ENCODE peak calls at places on chromosomes 13 and 19, in four cellular contexts. One of them, this sample, is unnamed.

GRCh38 chr13:106230450-106230849 is 305.0 kb downstream of the EFNB2 start:
- DNase-seq in GM12865: no peak
- DNase-seq in lower leg skin: no peak
- DNase-seq in endodermal cell: no peak
- DNase-seq in this sample: peak

GRCh38 chr19:14561832-14562351 is 10.0 kb downstream of the NDUFB7 start:
- DNase-seq in GM12865: peak
- DNase-seq in lower leg skin: no peak
- DNase-seq in endodermal cell: peak
- DNase-seq in this sample: no peak

GRCh38 chr13:70703755-70704154 is 595.5 kb upstream of the KLHL1 start:
- DNase-seq in GM12865: no peak
- DNase-seq in lower leg skin: no peak
- DNase-seq in endodermal cell: no peak
- DNase-seq in this sample: no peak

GRCh38 chr13:111913790-111914189 is 153.2 kb upstream of the SOX1 start:
- DNase-seq in GM12865: no peak
- DNase-seq in lower leg skin: peak
- DNase-seq in endodermal cell: peak
- DNase-seq in this sample: no peak

GRCh38 chr19:29003641-29004409 is 209.1 kb downstream of the UQCRFS1 start:
- DNase-seq in GM12865: no peak
- DNase-seq in lower leg skin: no peak
- DNase-seq in endodermal cell: no peak
- DNase-seq in this sample: no peak

GRCh38 chr19:41194157-41194552 is 1.1 kb downstream of the CYP2S1 start:
- DNase-seq in GM12865: no peak
- DNase-seq in lower leg skin: no peak
- DNase-seq in endodermal cell: no peak
- DNase-seq in this sample: no peak

GRCh38 chr19:17847538-17848366 is at the start of gene JAK3:
- DNase-seq in GM12865: peak
- DNase-seq in lower leg skin: no peak
- DNase-seq in endodermal cell: peak
- DNase-seq in this sample: peak

GRCh38 chr13:82636119-82636518 is 1246.2 kb downstream of the SLITRK1 start:
- DNase-seq in GM12865: no peak
- DNase-seq in lower leg skin: no peak
- DNase-seq in endodermal cell: no peak
- DNase-seq in this sample: no peak

GRCh38 chr13:24040835-24041234 is 119.7 kb upstream of the SPATA13 start:
- DNase-seq in GM12865: no peak
- DNase-seq in lower leg skin: no peak
- DNase-seq in endodermal cell: no peak
- DNase-seq in this sample: no peak

GRCh38 chr19:2167896-2168618 is 4.3 kb downstream of the DOT1L start:
- DNase-seq in GM12865: peak
- DNase-seq in lower leg skin: peak
- DNase-seq in endodermal cell: no peak
- DNase-seq in this sample: peak

GRCh38 chr19:1239796-1240737 is 1.5 kb upstream of the ATP5F1D start:
- DNase-seq in GM12865: peak
- DNase-seq in lower leg skin: peak
- DNase-seq in endodermal cell: peak
- DNase-seq in this sample: peak

GRCh38 chr19:31338069-31338767 is 11.0 kb downstream of the TSHZ3 start:
- DNase-seq in GM12865: no peak
- DNase-seq in lower leg skin: no peak
- DNase-seq in endodermal cell: peak
- DNase-seq in this sample: peak

GRCh38 chr19:52007436-52007804 is 591 bp downstream of the ZNF615 start:
- DNase-seq in GM12865: no peak
- DNase-seq in lower leg skin: no peak
- DNase-seq in endodermal cell: peak
- DNase-seq in this sample: no peak

GRCh38 chr13:104043184-104043583 is 977.0 kb upstream of the SLC10A2 start:
- DNase-seq in GM12865: no peak
- DNase-seq in lower leg skin: no peak
- DNase-seq in endodermal cell: no peak
- DNase-seq in this sample: peak

GRCh38 chr13:112623051-112623711 is 35.2 kb upstream of the TUBGCP3 start:
- DNase-seq in GM12865: no peak
- DNase-seq in lower leg skin: peak
- DNase-seq in endodermal cell: no peak
- DNase-seq in this sample: no peak

GRCh38 chr19:46206176-46206575 is 23.4 kb upstream of the IGFL1 start:
- DNase-seq in GM12865: no peak
- DNase-seq in lower leg skin: no peak
- DNase-seq in endodermal cell: no peak
- DNase-seq in this sample: no peak

GRCh38 chr13:37270206-37271001 is 164.9 kb upstream of the CSNK1A1L start:
- DNase-seq in GM12865: no peak
- DNase-seq in lower leg skin: no peak
- DNase-seq in endodermal cell: no peak
- DNase-seq in this sample: no peak

GRCh38 chr13:25165664-25166063 is 6.4 kb downstream of the AMER2 start:
- DNase-seq in GM12865: no peak
- DNase-seq in lower leg skin: no peak
- DNase-seq in endodermal cell: no peak
- DNase-seq in this sample: no peak

GRCh38 chr13:85419611-85420010 is 379.6 kb downstream of the SLITRK6 start:
- DNase-seq in GM12865: no peak
- DNase-seq in lower leg skin: no peak
- DNase-seq in endodermal cell: no peak
- DNase-seq in this sample: no peak

GRCh38 chr13:91576590-91576989 is 178.2 kb downstream of the GPC5 start:
- DNase-seq in GM12865: peak
- DNase-seq in lower leg skin: no peak
- DNase-seq in endodermal cell: peak
- DNase-seq in this sample: no peak

GRCh38 chr19:1291761-1292418 is 6.2 kb downstream of the EFNA2 start:
- DNase-seq in GM12865: peak
- DNase-seq in lower leg skin: no peak
- DNase-seq in endodermal cell: no peak
- DNase-seq in this sample: no peak

GRCh38 chr19:52237771-52238400 is 31.5 kb upstream of the ZNF766 start:
- DNase-seq in GM12865: peak
- DNase-seq in lower leg skin: no peak
- DNase-seq in endodermal cell: peak
- DNase-seq in this sample: peak

GRCh38 chr13:83215627-83216026 is 666.6 kb downstream of the SLITRK1 start:
- DNase-seq in GM12865: no peak
- DNase-seq in lower leg skin: no peak
- DNase-seq in endodermal cell: no peak
- DNase-seq in this sample: peak

GRCh38 chr19:2549701-2550191 is 73.8 kb downstream of the GADD45B start:
- DNase-seq in GM12865: no peak
- DNase-seq in lower leg skin: peak
- DNase-seq in endodermal cell: no peak
- DNase-seq in this sample: peak

GRCh38 chr19:57034544-57034943 is 85.2 kb upstream of the USP29 start:
- DNase-seq in GM12865: no peak
- DNase-seq in lower leg skin: no peak
- DNase-seq in endodermal cell: no peak
- DNase-seq in this sample: no peak

GRCh38 chr19:6047741-6048231 is 62.5 kb downstream of the RFX2 start:
- DNase-seq in GM12865: peak
- DNase-seq in lower leg skin: peak
- DNase-seq in endodermal cell: peak
- DNase-seq in this sample: peak

GRCh38 chr19:30131722-30132291 is 189.8 kb downstream of the URI1 start:
- DNase-seq in GM12865: no peak
- DNase-seq in lower leg skin: no peak
- DNase-seq in endodermal cell: no peak
- DNase-seq in this sample: no peak

GRCh38 chr19:6876790-6877189 is 10.6 kb upstream of the ADGRE1 start:
- DNase-seq in GM12865: no peak
- DNase-seq in lower leg skin: no peak
- DNase-seq in endodermal cell: no peak
- DNase-seq in this sample: no peak

GRCh38 chr13:90947976-90948375 is 399.5 kb upstream of the MIR17HG start:
- DNase-seq in GM12865: no peak
- DNase-seq in lower leg skin: no peak
- DNase-seq in endodermal cell: no peak
- DNase-seq in this sample: no peak

GRCh38 chr13:88051746-88052482 is 380.7 kb downstream of the SLITRK5 start:
- DNase-seq in GM12865: no peak
- DNase-seq in lower leg skin: no peak
- DNase-seq in endodermal cell: peak
- DNase-seq in this sample: no peak

GRCh38 chr19:48683349-48683748 is 10.5 kb upstream of the NTN5 start:
- DNase-seq in GM12865: no peak
- DNase-seq in lower leg skin: no peak
- DNase-seq in endodermal cell: no peak
- DNase-seq in this sample: peak

GRCh38 chr19:48194041-48194871 is 23.8 kb downstream of the ZSWIM9 start:
- DNase-seq in GM12865: peak
- DNase-seq in lower leg skin: peak
- DNase-seq in endodermal cell: peak
- DNase-seq in this sample: no peak

GRCh38 chr13:88958821-88959220 is 1287.7 kb downstream of the SLITRK5 start:
- DNase-seq in GM12865: no peak
- DNase-seq in lower leg skin: no peak
- DNase-seq in endodermal cell: no peak
- DNase-seq in this sample: peak

GRCh38 chr19:30449673-30450072 is 77.5 kb downstream of the ZNF536 start:
- DNase-seq in GM12865: no peak
- DNase-seq in lower leg skin: no peak
- DNase-seq in endodermal cell: no peak
- DNase-seq in this sample: no peak

GRCh38 chr19:39299404-39299803 is 3.2 kb downstream of the IFNL1 start:
- DNase-seq in GM12865: no peak
- DNase-seq in lower leg skin: no peak
- DNase-seq in endodermal cell: no peak
- DNase-seq in this sample: no peak

GRCh38 chr13:67299731-67300130 is 69.6 kb upstream of the PCDH9 start:
- DNase-seq in GM12865: no peak
- DNase-seq in lower leg skin: no peak
- DNase-seq in endodermal cell: no peak
- DNase-seq in this sample: peak

GRCh38 chr13:30466358-30466714 is 600 bp upstream of the HMGB1 start:
- DNase-seq in GM12865: peak
- DNase-seq in lower leg skin: no peak
- DNase-seq in endodermal cell: no peak
- DNase-seq in this sample: peak

GRCh38 chr13:30463820-30464495 is 1.8 kb downstream of the HMGB1 start:
- DNase-seq in GM12865: peak
- DNase-seq in lower leg skin: no peak
- DNase-seq in endodermal cell: peak
- DNase-seq in this sample: peak

GRCh38 chr13:30464496-30465351 is 1.0 kb downstream of the HMGB1 start:
- DNase-seq in GM12865: peak
- DNase-seq in lower leg skin: peak
- DNase-seq in endodermal cell: peak
- DNase-seq in this sample: peak

GRCh38 chr13:30465541-30466357 is at the start of gene HMGB1:
- DNase-seq in GM12865: peak
- DNase-seq in lower leg skin: peak
- DNase-seq in endodermal cell: peak
- DNase-seq in this sample: peak

GRCh38 chr13:30466841-30467252 is 1.1 kb upstream of the HMGB1 start:
- DNase-seq in GM12865: peak
- DNase-seq in lower leg skin: no peak
- DNase-seq in endodermal cell: no peak
- DNase-seq in this sample: peak
- H3K4me3 ChIP-seq in GM12865: peak
- H3K4me3 ChIP-seq in lower leg skin: no peak
- H3K4me3 ChIP-seq in endodermal cell: peak
- H3K4me3 ChIP-seq in this sample: no peak

GRCh38 chr19:4909172-4909896 is at the start of gene UHRF1:
- DNase-seq in GM12865: peak
- DNase-seq in lower leg skin: no peak
- DNase-seq in endodermal cell: peak
- DNase-seq in this sample: peak
- TF ChIP-seq CTCF in GM12865: no peak
- TF ChIP-seq CTCF in lower leg skin: no peak
- TF ChIP-seq CTCF in endodermal cell: no peak
- TF ChIP-seq CTCF in this sample: no peak

DNA sequence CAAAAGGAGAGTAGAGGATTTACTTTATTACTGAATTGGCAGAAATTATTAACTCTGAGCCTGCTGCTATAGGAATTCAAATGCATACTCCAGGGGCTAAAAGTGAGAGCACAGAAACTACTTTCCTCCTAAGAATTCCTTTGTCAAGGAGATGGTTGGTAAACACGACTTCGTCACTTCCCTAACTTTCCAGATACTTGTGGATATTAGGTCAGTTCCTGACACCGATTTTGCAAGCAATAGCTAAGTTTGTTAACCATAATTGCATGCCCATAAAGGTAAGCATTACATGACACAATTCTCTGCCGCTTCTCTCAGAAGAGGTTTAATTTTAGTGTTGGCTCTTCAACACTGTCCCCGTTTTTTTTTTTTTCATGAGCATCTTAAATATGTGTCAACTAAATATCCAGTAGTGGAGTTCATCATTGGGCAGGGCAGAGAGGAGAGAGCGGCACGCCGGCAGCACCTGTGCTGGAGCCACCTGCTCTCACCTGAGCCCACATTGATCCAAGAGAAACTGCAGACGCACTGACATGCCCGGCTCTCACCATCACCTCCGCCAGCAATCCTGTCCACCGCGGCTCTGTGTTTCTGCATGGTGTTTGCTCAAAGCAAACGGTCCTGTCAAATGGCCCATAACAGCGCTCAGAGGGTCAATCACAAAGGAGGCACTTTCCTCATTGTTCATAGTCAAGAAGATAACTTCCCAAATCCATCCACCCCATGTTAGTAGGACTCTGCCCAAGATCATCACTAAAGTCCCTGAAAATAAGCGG is 2.6 kb downstream of the MED26 start:
- DNase-seq in GM12865: no peak
- DNase-seq in lower leg skin: no peak
- DNase-seq in endodermal cell: no peak
- DNase-seq in this sample: no peak
- H3K4me3 ChIP-seq in GM12865: no peak
- H3K4me3 ChIP-seq in lower leg skin: no peak
- H3K4me3 ChIP-seq in endodermal cell: no peak
- H3K4me3 ChIP-seq in this sample: no peak

DNA sequence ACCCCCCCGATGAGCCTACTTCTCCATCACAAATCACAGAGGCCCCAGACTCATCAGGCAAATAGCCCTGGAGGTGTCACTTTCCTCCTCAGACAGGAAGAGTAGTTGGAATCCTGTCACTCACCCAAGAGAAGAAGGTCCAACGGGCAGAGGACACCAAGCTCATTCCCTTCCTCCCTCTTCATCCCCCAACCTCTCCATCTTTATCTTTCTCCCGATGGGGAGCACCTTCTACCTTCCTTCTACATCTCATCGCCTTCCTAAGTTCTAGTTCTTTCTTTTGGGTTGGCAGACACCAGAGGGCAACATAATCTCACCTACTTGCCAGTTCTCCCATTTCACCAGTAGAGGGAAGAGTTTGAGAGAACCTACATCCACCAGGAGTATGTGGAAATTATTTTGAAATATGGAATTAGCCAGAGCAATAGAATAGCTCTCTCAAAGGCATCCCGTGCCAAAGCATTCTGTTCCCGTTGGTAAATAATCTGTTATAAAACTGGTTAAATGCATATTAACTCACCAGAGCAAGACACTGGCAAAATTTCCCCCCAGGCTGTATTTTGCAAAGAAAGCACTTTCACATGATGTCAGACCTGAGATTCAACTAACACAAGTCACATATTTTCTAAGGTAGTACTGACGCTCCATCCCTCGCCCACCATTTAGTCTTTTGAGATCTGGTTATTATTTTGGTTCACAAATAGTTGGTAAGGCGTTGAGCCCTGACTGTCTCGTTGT is 55.0 kb downstream of the ZIC5 start:
- DNase-seq in GM12865: peak
- DNase-seq in lower leg skin: no peak
- DNase-seq in endodermal cell: peak
- DNase-seq in this sample: peak
- TF ChIP-seq CTCF in GM12865: peak
- TF ChIP-seq CTCF in lower leg skin: no peak
- TF ChIP-seq CTCF in endodermal cell: peak
- TF ChIP-seq CTCF in this sample: peak